ENCODE peak calls at places on chromosomes 7 and 10, in seven cellular contexts. V is HAP-1; A is fibroblast of lung; P is LoVo; L is natural killer cell treated with Interleukin-12 subunit alpha and Interleukin-12 subunit beta and Interleukin-15 and Interleukin-18, amount 100 ng/mL, for 72 hours; O is hepatocyte; J is activated CD4-positive, alpha-beta T cell treated with anti-CD3 and anti-CD28 coated beads, Interleukin-2, amount 10 ng/mL, durations not matched to agents 24 days and 14 days. K is an unnamed sample.

GRCh38 chr10:43965033-43965917 is 316.6 kb upstream of the ZNF32 start:
- DNase-seq in O (no peak), P (no peak), A (peak), V (no peak), L (no peak), J (no peak), K (peak)

GRCh38 chr7:137934176-137934826 is 67.6 kb downstream of the CREB3L2 start:
- DNase-seq in O (no peak), V (no peak), J (no peak), P (no peak), L (no peak), A (no peak), K (no peak)

GRCh38 chr7:92496876-92497275 is 19.1 kb upstream of the ERVW-1 start:
- DNase-seq in O (no peak), L (no peak), P (no peak), J (peak), A (peak), V (no peak), K (no peak)

GRCh38 chr10:102676916-102677315 is 32.6 kb downstream of the TRIM8 start:
- DNase-seq in V (no peak), P (no peak), J (no peak), A (no peak), L (no peak), O (no peak), K (no peak)

GRCh38 chr10:75508239-75508813 is 76.9 kb downstream of the LRMDA start:
- DNase-seq in O (peak), V (no peak), L (no peak), P (peak), J (no peak), A (peak), K (peak)

GRCh38 chr7:18499407-18500197 is 4.1 kb downstream of the HDAC9 start:
- DNase-seq in A (no peak), O (peak), P (no peak), V (peak), L (no peak), J (no peak), K (no peak)

GRCh38 chr7:91628742-91629141 is 251.8 kb downstream of the MTERF1 start:
- DNase-seq in P (no peak), A (peak), V (no peak), O (no peak), L (no peak), J (no peak), K (no peak)

GRCh38 chr7:157475601-157476000 is 138.8 kb downstream of the DNAJB6 start:
- DNase-seq in A (no peak), P (no peak), L (no peak), O (no peak), J (no peak), V (no peak), K (no peak)

GRCh38 chr10:75063461-75064230 is 47.8 kb upstream of the SAMD8 start:
- DNase-seq in P (no peak), O (no peak), V (no peak), L (no peak), J (no peak), A (no peak), K (no peak)

GRCh38 chr7:36855330-36855729 is 131.0 kb upstream of the AOAH start:
- DNase-seq in P (no peak), O (no peak), J (no peak), V (no peak), A (no peak), L (no peak), K (no peak)

GRCh38 chr10:106078796-106079576 is 1085.5 kb downstream of the SORCS1 start:
- DNase-seq in P (no peak), O (no peak), A (peak), V (no peak), L (no peak), J (no peak), K (peak)

K was measured in Caki2.